ENCODE peak calls at places on chromosomes 12 and 14, in ten cellular contexts. I is mesothelial cell of epicardium, A is astrocyte of the spinal cord, L is Calu3, Z is choroid plexus epithelial cell, N is left ventricle myocardium inferior, S is fibroblast of the aortic adventitia, T is foreskin keratinocyte, Q is endothelial cell, J is HL-60. Y is an unnamed sample.

GRCh38 chr12:30420561-30420960 is 275.1 kb downstream of the IPO8 start:
- DNase-seq in I (no peak), A (peak; percentile 49), L (no peak), Z (peak; percentile 52), N (no peak), S (peak; percentile 34), T (peak; percentile 40), Q (no peak), J (no peak), Y (no peak)

GRCh38 chr14:59389936-59390335 is 75.2 kb downstream of the GPR135 start:
- DNase-seq in I (no peak), A (no peak), L (no peak), Z (no peak), N (no peak), S (no peak), T (peak; percentile 62), Q (no peak), J (no peak), Y (no peak)

GRCh38 chr12:122987086-122987951 is 6.8 kb downstream of the ARL6IP4 start:
- DNase-seq in I (no peak), A (no peak), L (no peak), Z (no peak), N (no peak), S (no peak), T (no peak), Q (no peak), J (no peak), Y (no peak)

GRCh38 chr14:106808907-106809306 is 1282.5 kb downstream of the TMEM121 start:
- DNase-seq in I (no peak), A (no peak), L (no peak), Z (no peak), N (no peak), S (no peak), T (no peak), Q (no peak), J (no peak), Y (no peak)

GRCh38 chr12:127760996-127761395 is 506.0 kb upstream of the TMEM132C start:
- DNase-seq in I (no peak), A (no peak), L (no peak), Z (no peak), N (no peak), S (no peak), T (no peak), Q (no peak), J (no peak), Y (no peak)

GRCh38 chr12:2540535-2540941 is 254.2 kb upstream of the FKBP4 start:
- DNase-seq in I (no peak), A (no peak), L (no peak), Z (no peak), N (peak; percentile 67), S (no peak), T (no peak), Q (no peak), J (no peak), Y (no peak)

GRCh38 chr14:28673056-28673455 is 93.5 kb upstream of the FOXG1 start:
- DNase-seq in I (no peak), A (peak; percentile 20), L (no peak), Z (peak; percentile 22), N (no peak), S (no peak), T (peak; percentile 52), Q (no peak), J (no peak), Y (no peak)

GRCh38 chr14:21168055-21168454 is 12.2 kb upstream of the OR5AU1 start:
- DNase-seq in I (no peak), A (no peak), L (no peak), Z (no peak), N (no peak), S (no peak), T (peak; percentile 60), Q (no peak), J (no peak), Y (no peak)

GRCh38 chr12:5140190-5140589 is 96.5 kb downstream of the KCNA5 start:
- DNase-seq in I (no peak), A (no peak), L (no peak), Z (no peak), N (no peak), S (no peak), T (peak; percentile 26), Q (no peak), J (no peak), Y (no peak)

GRCh38 chr12:5138845-5139244 is 95.2 kb downstream of the KCNA5 start:
- DNase-seq in I (no peak), A (peak; percentile 18), L (no peak), Z (peak; percentile 5), N (no peak), S (peak; percentile 15), T (peak; percentile 18), Q (no peak), J (no peak), Y (no peak)

GRCh38 chr12:5138256-5138655 is 94.6 kb downstream of the KCNA5 start:
- DNase-seq in I (no peak), A (no peak), L (no peak), Z (no peak), N (no peak), S (no peak), T (no peak), Q (no peak), J (no peak), Y (no peak)

GRCh38 chr12:5139751-5140150 is 96.1 kb downstream of the KCNA5 start:
- DNase-seq in I (no peak), A (no peak), L (no peak), Z (no peak), N (no peak), S (no peak), T (no peak), Q (no peak), J (no peak), Y (no peak)

GRCh38 chr12:5135126-5135525 is 91.4 kb downstream of the KCNA5 start:
- DNase-seq in I (no peak), A (no peak), L (no peak), Z (no peak), N (no peak), S (no peak), T (peak; percentile 51), Q (no peak), J (no peak), Y (no peak)
- TF ChIP-seq CTCF in I (no peak), A (no peak), L (no peak), Z (no peak), N (no peak), S (no peak), T (no peak), Q (no peak), J (no peak), Y (no peak)

GRCh38 chr12:50275545-50275944 is 7.8 kb downstream of the LIMA1 start:
- DNase-seq in I (no peak), A (no peak), L (peak; percentile 51), Z (no peak), N (peak; percentile 38), S (peak; percentile 62), T (no peak), Q (peak; percentile 18), J (no peak), Y (no peak)
- TF ChIP-seq CTCF in I (no peak), A (no peak), L (no peak), Z (no peak), N (no peak), S (no peak), T (no peak), Q (no peak), J (no peak), Y (no peak)

DNA sequence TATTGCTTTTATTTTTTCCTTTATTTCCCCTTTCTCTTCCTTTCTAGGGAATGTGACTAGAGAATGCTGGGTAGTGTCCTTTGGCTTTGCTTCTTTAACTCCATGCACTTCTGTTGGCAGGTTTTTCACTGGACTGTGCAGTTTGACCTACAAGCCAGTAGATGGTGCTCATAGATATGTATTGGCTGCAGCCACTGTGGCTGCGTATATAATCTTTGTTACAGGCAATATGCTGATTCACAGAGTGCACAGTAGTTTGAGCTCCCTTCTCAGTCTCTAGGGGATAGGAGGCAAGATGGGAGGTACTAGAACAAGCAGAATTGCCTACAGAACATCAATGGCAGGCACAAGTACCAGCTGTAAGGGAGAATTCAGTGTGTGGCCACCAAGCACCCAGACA is 503.5 kb downstream of the LRFN5 start:
- DNase-seq in I (no peak), A (peak; percentile 67), L (no peak), Z (peak; percentile 62), N (no peak), S (peak; percentile 71), T (peak; percentile 43), Q (peak; percentile 15), J (peak; percentile 9), Y (no peak)
- TF ChIP-seq CTCF in I (no peak), A (peak; percentile 73), L (no peak), Z (peak; percentile 69), N (no peak), S (peak; percentile 78), T (peak; percentile 78), Q (no peak), J (peak; percentile 21), Y (peak; percentile 50)

GRCh38 chr12:4908694-4909396 is 860 bp upstream of the KCNA1 start:
- DNase-seq in I (peak; percentile 39), A (no peak), L (no peak), Z (no peak), N (no peak), S (no peak), T (no peak), Q (peak; percentile 52), J (no peak), Y (peak; percentile 57)
- TF ChIP-seq CTCF in I (no peak), A (peak; percentile 9), L (no peak), Z (no peak), N (peak; percentile 19), S (no peak), T (peak; percentile 17), Q (no peak), J (no peak), Y (peak; percentile 61)

DNA sequence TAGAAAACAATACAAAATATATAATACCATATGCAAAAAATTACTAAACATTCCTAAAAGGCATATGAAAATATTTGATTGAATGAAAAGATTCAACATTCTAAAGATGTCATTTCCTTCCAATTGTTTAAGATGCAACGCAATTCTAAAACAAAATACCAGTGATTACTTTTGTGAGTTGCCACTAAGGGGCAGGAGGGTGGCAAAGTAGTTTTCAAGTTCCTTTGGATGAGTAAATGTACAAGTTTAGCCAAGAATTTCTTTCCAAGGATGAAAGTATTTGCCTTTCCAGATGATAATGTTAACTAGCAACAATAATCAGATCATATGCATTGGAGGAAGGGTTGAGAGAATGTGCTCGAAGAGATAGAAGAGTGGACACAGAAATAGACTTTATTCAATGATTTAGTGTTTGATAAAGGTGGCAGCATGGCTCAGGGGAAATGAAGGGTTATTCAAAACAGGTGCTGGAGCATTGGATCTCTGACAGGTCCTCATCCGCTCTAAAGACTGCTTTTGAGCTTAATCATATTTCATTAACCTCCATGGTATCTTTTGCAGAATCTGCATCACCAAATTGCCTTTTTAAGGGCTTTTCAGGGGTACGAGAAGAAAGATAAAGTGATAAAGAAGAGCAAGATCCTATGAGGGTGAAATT is 678.5 kb upstream of the TBX3 start:
- DNase-seq in I (no peak), A (no peak), L (no peak), Z (no peak), N (no peak), S (peak; percentile 63), T (no peak), Q (no peak), J (no peak), Y (no peak)
- TF ChIP-seq CTCF in I (no peak), A (no peak), L (no peak), Z (no peak), N (no peak), S (peak; percentile 43), T (peak; percentile 69), Q (no peak), J (no peak), Y (no peak)

GRCh38 chr12:125311050-125311449 is 245.8 kb downstream of the AACS start:
- DNase-seq in I (no peak), A (no peak), L (no peak), Z (no peak), N (no peak), S (no peak), T (no peak), Q (no peak), J (no peak), Y (no peak)
- TF ChIP-seq CTCF in I (no peak), A (no peak), L (no peak), Z (no peak), N (no peak), S (no peak), T (no peak), Q (no peak), J (no peak), Y (no peak)